ENCODE peak calls at places on chromosomes 1 and 21, in six cellular contexts. T, A, X, C, D and Z are unnamed samples.

GRCh38 chr1:15195420-15196052 is 42.0 kb downstream of the TMEM51 start:
- DNase-seq in T (no peak), A (peak; percentile 74), X (no peak), C (no peak), D (no peak), Z (no peak)

GRCh38 chr1:68955424-68955823 is 458.5 kb upstream of the DEPDC1 start:
- DNase-seq in T (no peak), A (no peak), X (no peak), C (no peak), D (no peak), Z (no peak)

GRCh38 chr1:16048573-16049189 is 5.1 kb downstream of the CLCNKB start:
- DNase-seq in T (no peak), A (peak; percentile 81), X (no peak), C (peak; percentile 44), D (no peak), Z (peak; percentile 61)

GRCh38 chr1:47839460-47839760 is 157.8 kb downstream of the TRABD2B start:
- DNase-seq in T (no peak), A (no peak), X (no peak), C (peak; percentile 19), D (no peak), Z (no peak)

GRCh38 chr1:11550664-11551283 is 71.8 kb downstream of the DISP3 start:
- DNase-seq in T (no peak), A (peak; percentile 67), X (no peak), C (peak; percentile 17), D (peak; percentile 53), Z (peak; percentile 64)

GRCh38 chr1:168719306-168720111 is 9.5 kb downstream of the DPT start:
- DNase-seq in T (no peak), A (no peak), X (no peak), C (no peak), D (peak; percentile 34), Z (no peak)

GRCh38 chr1:36471830-36472641 is 7.9 kb upstream of the MRPS15 start:
- DNase-seq in T (no peak), A (no peak), X (no peak), C (no peak), D (no peak), Z (no peak)

GRCh38 chr1:234546387-234546704 is 63.6 kb downstream of the IRF2BP2 start:
- DNase-seq in T (no peak), A (peak; percentile 13), X (no peak), C (no peak), D (no peak), Z (no peak)

GRCh38 chr1:245604979-245605378 is 450.2 kb downstream of the KIF26B start:
- DNase-seq in T (no peak), A (no peak), X (no peak), C (no peak), D (no peak), Z (no peak)

GRCh38 chr1:53140451-53140850 is 2.0 kb downstream of the SLC1A7 start:
- DNase-seq in T (no peak), A (peak; percentile 6), X (no peak), C (no peak), D (no peak), Z (no peak)

GRCh38 chr1:168135116-168135981 is 1.4 kb downstream of the GPR161 start:
- DNase-seq in T (no peak), A (no peak), X (no peak), C (no peak), D (no peak), Z (no peak)

GRCh38 chr1:54579337-54579781 is 31.3 kb downstream of the ACOT11 start:
- DNase-seq in T (no peak), A (no peak), X (no peak), C (no peak), D (no peak), Z (no peak)

GRCh38 chr1:231460614-231461013 is 38.5 kb upstream of the EGLN1 start:
- DNase-seq in T (peak; percentile 10), A (no peak), X (no peak), C (peak; percentile 11), D (no peak), Z (no peak)

GRCh38 chr1:214902636-214903320 is 179.8 kb upstream of the KCNK2 start:
- DNase-seq in T (no peak), A (no peak), X (no peak), C (no peak), D (no peak), Z (no peak)

GRCh38 chr1:238474263-238474662 is 583.5 kb upstream of the ZP4 start:
- DNase-seq in T (no peak), A (no peak), X (no peak), C (no peak), D (no peak), Z (no peak)

GRCh38 chr1:21069549-21069948 is 107.1 kb downstream of the EIF4G3 start:
- DNase-seq in T (no peak), A (no peak), X (no peak), C (no peak), D (no peak), Z (no peak)

GRCh38 chr1:246324711-246325110 is 182.4 kb downstream of the SMYD3 start:
- DNase-seq in T (no peak), A (no peak), X (no peak), C (no peak), D (peak; percentile 69), Z (no peak)

GRCh38 chr21:40568756-40569155 is 278.2 kb downstream of the DSCAM start:
- DNase-seq in T (no peak), A (no peak), X (no peak), C (no peak), D (no peak), Z (no peak)

GRCh38 chr1:54397090-54397591 is 9.1 kb downstream of the SSBP3 start:
- DNase-seq in T (no peak), A (peak; percentile 60), X (no peak), C (no peak), D (no peak), Z (peak; percentile 94)

GRCh38 chr1:11422701-11423100 is 56.3 kb upstream of the DISP3 start:
- DNase-seq in T (no peak), A (no peak), X (no peak), C (no peak), D (no peak), Z (no peak)

GRCh38 chr1:169892819-169893644 is 664 bp downstream of the SCYL3 start:
- DNase-seq in T (no peak), A (no peak), X (peak; percentile 76), C (peak; percentile 42), D (peak; percentile 14), Z (peak; percentile 51)

GRCh38 chr1:228417471-228418203 is 976 bp upstream of the TRIM17 start:
- DNase-seq in T (no peak), A (no peak), X (peak; percentile 47), C (no peak), D (no peak), Z (peak; percentile 39)

GRCh38 chr1:183205196-183205781 is 19.2 kb downstream of the LAMC2 start:
- DNase-seq in T (no peak), A (no peak), X (no peak), C (no peak), D (no peak), Z (no peak)

GRCh38 chr1:220432408-220432807 is 95.5 kb upstream of the MARK1 start:
- DNase-seq in T (no peak), A (no peak), X (no peak), C (no peak), D (peak; percentile 13), Z (no peak)

GRCh38 chr21:41856572-41856971 is 22.6 kb downstream of the PRDM15 start:
- DNase-seq in T (no peak), A (no peak), X (no peak), C (no peak), D (no peak), Z (no peak)

GRCh38 chr1:36122062-36122461 is 3.0 kb downstream of the COL8A2 start:
- DNase-seq in T (no peak), A (no peak), X (no peak), C (no peak), D (no peak), Z (no peak)

GRCh38 chr1:12078575-12078937 is 15.5 kb downstream of the TNFRSF8 start:
- DNase-seq in T (no peak), A (no peak), X (no peak), C (no peak), D (no peak), Z (no peak)

GRCh38 chr1:28526886-28527285 is 21.0 kb downstream of the RCC1 start:
- DNase-seq in T (no peak), A (no peak), X (no peak), C (no peak), D (peak; percentile 54), Z (no peak)
- TF ChIP-seq POLR2A in T (no peak), A (no peak), X (no peak), C (no peak), D (no peak), Z (no peak)

GRCh38 chr1:208218237-208219097 is 25.7 kb downstream of the PLXNA2 start:
- DNase-seq in T (no peak), A (no peak), X (no peak), C (no peak), D (no peak), Z (no peak)

GRCh38 chr1:208219098-208219658 is 25.0 kb downstream of the PLXNA2 start:
- DNase-seq in T (no peak), A (no peak), X (no peak), C (no peak), D (no peak), Z (no peak)

GRCh38 chr1:208221291-208221622 is 22.9 kb downstream of the PLXNA2 start:
- DNase-seq in T (no peak), A (no peak), X (no peak), C (no peak), D (no peak), Z (no peak)

GRCh38 chr1:208217774-208218173 is 26.4 kb downstream of the PLXNA2 start:
- DNase-seq in T (no peak), A (no peak), X (no peak), C (no peak), D (no peak), Z (no peak)

GRCh38 chr1:208219659-208220282 is 24.4 kb downstream of the PLXNA2 start:
- DNase-seq in T (no peak), A (peak; percentile 67), X (no peak), C (no peak), D (no peak), Z (peak; percentile 41)
- TF ChIP-seq POLR2A in T (no peak), A (no peak), X (no peak), C (no peak), D (no peak), Z (no peak)

GRCh38 chr1:1573843-1574720 is 581 bp downstream of the SSU72 start:
- DNase-seq in T (peak; percentile 88), A (no peak), X (no peak), C (peak; percentile 65), D (peak; percentile 56), Z (peak; percentile 90)

GRCh38 chr1:1569341-1569740 is 5.3 kb downstream of the SSU72 start:
- DNase-seq in T (no peak), A (no peak), X (no peak), C (no peak), D (no peak), Z (no peak)

GRCh38 chr1:1578371-1578940 is 3.8 kb upstream of the SSU72 start:
- DNase-seq in T (no peak), A (no peak), X (no peak), C (no peak), D (no peak), Z (no peak)

GRCh38 chr1:1577367-1578011 is 2.8 kb upstream of the SSU72 start:
- DNase-seq in T (no peak), A (no peak), X (no peak), C (peak; percentile 25), D (no peak), Z (no peak)

GRCh38 chr1:1574721-1575537 is at the start of gene SSU72:
- DNase-seq in T (peak; percentile 96), A (peak; percentile 93), X (peak; percentile 96), C (peak; percentile 94), D (peak; percentile 94), Z (peak; percentile 98)
- TF ChIP-seq POLR2A in T (peak; percentile 94), A (peak; percentile 96), X (no peak), C (peak; percentile 97), D (peak; percentile 71), Z (peak; percentile 97)

GRCh38 chr1:113758631-113759340 is 500 bp downstream of the PHTF1 start:
- DNase-seq in T (peak; percentile 58), A (peak; percentile 75), X (peak; percentile 78), C (peak; percentile 72), D (peak; percentile 45), Z (peak; percentile 82)
- TF ChIP-seq POLR2A in T (no peak), A (no peak), X (no peak), C (no peak), D (no peak), Z (no peak)